ENCODE peak calls at places on chromosomes 16 and 17, in four cellular contexts. U is SK-N-MC, Y is small intestine, E is Peyer's patch. P is an unnamed sample.

GRCh38 chr17:27339836-27340550 is 46.1 kb downstream of the WSB1 start:
- DNase-seq in U (no peak), Y (no peak), E (no peak), P (no peak)

GRCh38 chr16:84048306-84048705 is 5.7 kb upstream of the SLC38A8 start:
- DNase-seq in U (no peak), Y (peak), E (peak), P (no peak)

GRCh38 chr17:10631701-10632100 is 25.4 kb downstream of the MYH3 start:
- DNase-seq in U (no peak), Y (no peak), E (no peak), P (no peak)

GRCh38 chr16:23496826-23497542 is 13.3 kb downstream of the GGA2 start:
- DNase-seq in U (no peak), Y (peak), E (no peak), P (no peak)

GRCh38 chr17:28549274-28550132 is 2.9 kb downstream of the UNC119 start:
- DNase-seq in U (no peak), Y (no peak), E (peak), P (no peak)

GRCh38 chr17:38791162-38791561 is 8.2 kb downstream of the PIP4K2B start:
- DNase-seq in U (no peak), Y (no peak), E (no peak), P (no peak)

GRCh38 chr16:20326336-20326735 is 977 bp downstream of the GP2 start:
- DNase-seq in U (no peak), Y (peak), E (no peak), P (no peak)

GRCh38 chr17:17523001-17523713 is 27.0 kb upstream of the RASD1 start:
- DNase-seq in U (no peak), Y (peak), E (no peak), P (no peak)

GRCh38 chr16:67804853-67805542 is 1.4 kb downstream of the RANBP10 start:
- DNase-seq in U (no peak), Y (no peak), E (no peak), P (no peak)

GRCh38 chr17:17748179-17748578 is 66.9 kb downstream of the RAI1 start:
- DNase-seq in U (no peak), Y (no peak), E (no peak), P (no peak)

GRCh38 chr16:27287887-27288286 is 19.3 kb upstream of the NSMCE1 start:
- DNase-seq in U (no peak), Y (no peak), E (no peak), P (no peak)

GRCh38 chr17:5694507-5694906 is 110.2 kb upstream of the NLRP1 start:
- DNase-seq in U (no peak), Y (no peak), E (no peak), P (no peak)

GRCh38 chr16:85988723-85989313 is 89.9 kb downstream of the IRF8 start:
- DNase-seq in U (no peak), Y (no peak), E (no peak), P (no peak)

GRCh38 chr17:44981221-44981968 is 13.3 kb upstream of the C1QL1 start:
- DNase-seq in U (no peak), Y (no peak), E (no peak), P (peak)

GRCh38 chr16:15052747-15053476 is 3.0 kb downstream of the NTAN1 start:
- DNase-seq in U (no peak), Y (no peak), E (no peak), P (no peak)

GRCh38 chr16:8816967-8817662 is 19.5 kb downstream of the PMM2 start:
- DNase-seq in U (no peak), Y (no peak), E (no peak), P (no peak)

GRCh38 chr17:40113110-40113960 is 8.4 kb upstream of the MSL1 start:
- DNase-seq in U (peak), Y (peak), E (peak), P (peak)

GRCh38 chr17:45149669-45150603 is 1.7 kb downstream of the HEXIM1 start:
- DNase-seq in U (no peak), Y (peak), E (peak), P (no peak)

GRCh38 chr17:82443465-82444283 is 6.9 kb downstream of the CYBC1 start:
- DNase-seq in U (no peak), Y (no peak), E (no peak), P (no peak)

GRCh38 chr16:65012357-65012756 is 109.5 kb downstream of the CDH11 start:
- DNase-seq in U (no peak), Y (no peak), E (no peak), P (no peak)

GRCh38 chr16:89954462-89954861 is 5.9 kb downstream of the DEF8 start:
- DNase-seq in U (no peak), Y (no peak), E (peak), P (no peak)

GRCh38 chr17:62591323-62591722 is 36.1 kb upstream of the MRC2 start:
- DNase-seq in U (no peak), Y (no peak), E (no peak), P (no peak)

GRCh38 chr16:9090101-9090959 is 1.1 kb upstream of the HAPSTR1 start:
- DNase-seq in U (no peak), Y (no peak), E (peak), P (no peak)

GRCh38 chr16:86261379-86261778 is 248.9 kb upstream of the FOXF1 start:
- DNase-seq in U (no peak), Y (peak), E (no peak), P (no peak)

GRCh38 chr16:2966043-2966802 is 2.1 kb downstream of the KREMEN2 start:
- DNase-seq in U (no peak), Y (no peak), E (no peak), P (no peak)

GRCh38 chr17:78401246-78401645 is 22.8 kb downstream of the PGS1 start:
- DNase-seq in U (no peak), Y (no peak), E (no peak), P (no peak)

DNA sequence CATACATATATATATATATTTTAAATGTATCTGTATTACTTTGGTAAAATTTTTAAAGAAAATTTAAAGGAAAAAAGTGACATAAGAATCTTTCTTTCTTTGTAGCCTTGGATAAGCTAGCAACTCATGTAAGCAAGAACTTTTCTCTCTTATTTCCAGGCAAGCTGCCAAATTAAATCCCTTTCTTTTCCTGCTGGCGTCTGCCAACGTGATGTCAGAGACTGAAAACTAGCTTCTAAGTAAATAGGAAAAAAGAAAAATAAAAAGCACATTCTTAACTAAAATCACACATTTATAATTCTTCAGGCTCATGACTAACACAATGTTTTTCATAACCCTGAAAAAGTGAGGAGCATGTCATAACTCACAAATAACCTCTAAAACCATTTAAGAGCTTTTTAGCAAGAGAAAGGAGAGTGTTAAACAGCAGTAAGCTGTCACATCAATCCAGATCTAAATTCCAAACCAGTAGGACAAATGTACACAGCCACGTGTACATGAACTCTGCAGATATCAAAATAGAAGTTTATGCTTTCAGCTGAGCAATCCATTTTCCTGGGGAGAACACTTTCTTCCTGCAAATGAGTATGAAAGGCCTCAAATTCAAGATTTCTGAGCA is 110.0 kb downstream of the N4BP1 start:
- DNase-seq in U (no peak), Y (peak), E (no peak), P (peak)
- H3K27ac ChIP-seq in U (peak), Y (no peak), E (peak), P (peak)

DNA sequence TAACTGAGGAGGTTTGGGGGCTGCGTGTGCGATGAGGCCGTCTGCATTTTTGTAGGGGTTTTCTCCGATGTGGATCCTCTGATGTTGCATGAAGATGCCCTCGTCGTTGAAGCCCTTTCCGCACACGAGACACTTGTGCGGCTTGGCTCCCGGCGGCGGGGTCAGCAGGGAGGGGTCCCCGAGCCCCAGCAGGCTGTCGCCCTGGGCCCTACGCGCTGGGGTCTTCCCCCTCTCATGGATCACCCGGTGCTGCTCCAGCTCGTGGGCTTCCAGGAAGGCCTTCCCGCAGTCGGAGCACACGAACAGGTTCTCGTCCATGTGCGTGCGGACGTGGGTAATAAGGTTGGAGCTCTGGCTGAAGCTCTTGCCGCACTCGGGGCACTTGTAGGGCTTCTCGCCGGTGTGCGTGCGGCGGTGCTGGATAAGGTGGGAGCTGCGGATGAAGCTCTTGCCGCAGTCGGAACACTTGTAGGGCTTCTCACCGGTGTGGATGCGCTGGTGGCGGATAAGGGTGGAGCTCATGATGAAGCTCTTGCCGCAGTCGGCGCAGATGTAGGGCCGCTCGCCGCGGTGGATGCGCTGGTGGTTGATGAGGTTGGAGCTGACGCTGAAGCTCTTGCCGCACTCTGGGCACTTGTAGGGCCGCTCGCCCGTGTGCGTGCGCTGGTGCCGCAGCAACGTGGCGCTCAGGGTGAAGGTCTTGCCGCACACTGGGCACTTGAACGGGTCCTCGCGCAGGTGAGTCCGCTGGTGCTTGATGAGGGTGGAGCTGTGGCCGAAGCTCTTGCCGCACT is 4.3 kb downstream of the ZNF629 start:
- DNase-seq in U (no peak), Y (no peak), E (no peak), P (no peak)
- H3K27ac ChIP-seq in U (no peak), Y (no peak), E (no peak), P (no peak)

GRCh38 chr17:43028221-43028861 is 3.3 kb downstream of the RND2 start:
- DNase-seq in U (no peak), Y (no peak), E (no peak), P (no peak)

GRCh38 chr17:43026610-43027009 is 1.6 kb downstream of the RND2 start:
- DNase-seq in U (no peak), Y (no peak), E (no peak), P (no peak)

GRCh38 chr17:43025290-43025657 is 243 bp downstream of the RND2 start:
- DNase-seq in U (no peak), Y (no peak), E (no peak), P (no peak)

GRCh38 chr17:43025766-43026537 is 921 bp downstream of the RND2 start:
- DNase-seq in U (no peak), Y (no peak), E (no peak), P (no peak)

DNA sequence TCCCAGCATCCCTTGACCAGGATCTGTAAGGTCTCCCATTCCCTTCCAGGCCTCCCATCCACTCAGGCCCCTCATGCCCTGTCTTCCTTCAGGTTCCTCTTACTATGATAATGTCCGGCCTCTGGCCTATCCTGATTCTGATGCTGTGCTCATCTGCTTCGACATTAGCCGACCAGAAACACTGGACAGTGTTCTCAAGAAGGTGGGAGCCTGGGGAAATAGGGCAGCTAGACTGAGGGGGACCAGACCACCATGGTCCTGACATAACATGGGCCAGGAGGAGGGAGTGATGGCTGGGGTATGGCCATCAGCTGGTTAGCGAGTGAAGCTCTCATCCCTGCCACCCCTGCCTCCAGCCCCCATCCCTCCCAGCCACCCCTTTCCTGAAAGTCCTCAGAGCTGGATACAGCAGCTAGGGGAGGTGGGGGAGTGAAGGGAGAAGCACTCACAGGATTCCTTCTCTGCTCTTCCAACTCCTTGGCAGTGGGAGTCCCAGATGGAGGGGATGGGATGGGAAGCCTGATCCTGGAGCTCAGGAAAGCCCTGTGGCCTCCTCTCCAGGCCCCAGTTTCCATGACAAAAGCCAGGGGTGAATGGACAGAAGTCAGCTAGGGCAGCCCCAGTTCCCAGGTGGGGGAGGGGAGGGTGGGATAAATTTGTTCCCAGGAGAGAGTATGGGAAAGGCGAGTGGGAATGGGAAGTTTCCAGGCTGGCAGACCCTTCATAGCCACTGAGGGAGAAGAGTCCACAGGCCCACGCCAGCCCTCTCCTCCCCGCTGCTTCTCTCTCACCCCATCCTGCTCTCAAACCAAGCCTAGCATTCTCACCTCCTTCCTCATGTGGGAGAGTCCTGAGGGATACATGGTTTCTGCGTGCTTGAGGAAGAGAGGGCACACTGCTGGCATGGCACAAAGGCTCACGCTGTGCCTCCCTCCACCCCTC is 2.3 kb downstream of the RND2 start:
- DNase-seq in U (no peak), Y (no peak), E (no peak), P (no peak)
- H3K27ac ChIP-seq in U (no peak), Y (no peak), E (no peak), P (no peak)

GRCh38 chr17:56810846-56811775 is 22.6 kb downstream of the C17orf67 start:
- DNase-seq in U (no peak), Y (no peak), E (no peak), P (no peak)

GRCh38 chr17:56809106-56809819 is 24.5 kb downstream of the C17orf67 start:
- DNase-seq in U (no peak), Y (no peak), E (no peak), P (no peak)

GRCh38 chr17:56808503-56808902 is 25.2 kb downstream of the C17orf67 start:
- DNase-seq in U (no peak), Y (no peak), E (no peak), P (peak)

GRCh38 chr17:56810286-56810781 is 23.4 kb downstream of the C17orf67 start:
- DNase-seq in U (no peak), Y (no peak), E (no peak), P (no peak)

GRCh38 chr17:56809820-56810179 is 23.9 kb downstream of the C17orf67 start:
- DNase-seq in U (no peak), Y (no peak), E (no peak), P (no peak)
- H3K27ac ChIP-seq in U (no peak), Y (no peak), E (no peak), P (no peak)

DNA sequence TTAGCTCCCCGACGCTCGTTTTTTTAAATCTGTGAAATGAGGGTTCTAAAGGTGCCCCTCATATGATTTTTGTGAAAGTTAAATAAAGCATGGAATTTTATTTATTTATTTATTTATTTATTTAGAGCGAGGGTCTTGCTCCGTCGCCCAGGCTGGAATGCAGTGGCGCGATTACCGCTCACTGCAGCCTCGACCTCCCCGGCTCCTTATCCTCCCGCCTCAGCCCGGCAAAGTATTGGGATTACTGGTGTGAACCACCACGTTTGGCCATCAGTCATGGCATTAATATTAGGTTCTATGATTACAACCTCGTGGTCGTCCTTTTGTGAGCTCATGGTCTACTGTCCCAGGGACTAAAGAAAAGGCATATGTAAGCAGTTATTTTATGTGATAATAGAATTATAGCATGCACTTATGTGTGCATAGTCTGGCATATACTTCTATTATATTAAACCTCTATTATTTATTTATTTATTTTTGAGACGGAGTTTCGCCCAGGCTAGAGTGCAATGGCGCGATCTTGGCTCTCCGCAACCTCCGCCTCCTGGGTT is 557 bp upstream of the LUC7L start:
- DNase-seq in U (no peak), Y (no peak), E (peak), P (no peak)
- H3K27ac ChIP-seq in U (no peak), Y (no peak), E (peak), P (no peak)